ENCODE peak calls at places on chromosomes 16 and 17, in seven cellular contexts. A is NCI-H2081; E is activated naive CD8-positive, alpha-beta T cell treated with anti-CD3 and anti-CD28 coated beads for 36 hours; K is right atrium auricular region; T is renal cortical epithelial cell; L is activated naive CD4-positive, alpha-beta T cell treated with anti-CD3 and anti-CD28 coated beads for 36 hours; I is anterior cingulate cortex. B is an unnamed sample.

GRCh38 chr16:69404275-69404805 is 18.5 kb upstream of the TERF2 start:
- DNase-seq in A (no peak), E (no peak), K (no peak), T (peak), L (no peak), I (no peak), B (peak)

GRCh38 chr17:56926704-56927103 is 12.9 kb upstream of the TRIM25 start:
- DNase-seq in A (no peak), E (no peak), K (no peak), T (no peak), L (no peak), I (no peak), B (no peak)

GRCh38 chr16:9351440-9351839 is 260.0 kb downstream of the HAPSTR1 start:
- DNase-seq in A (no peak), E (no peak), K (no peak), T (no peak), L (no peak), I (no peak), B (no peak)

GRCh38 chr17:79609616-79610150 is 1.2 kb downstream of the RBFOX3 start:
- DNase-seq in A (no peak), E (no peak), K (no peak), T (no peak), L (no peak), I (no peak), B (no peak)

GRCh38 chr17:77541995-77542394 is 401.2 kb downstream of the SEC14L1 start:
- DNase-seq in A (no peak), E (no peak), K (no peak), T (no peak), L (no peak), I (no peak), B (no peak)

GRCh38 chr16:87185983-87186382 is 131.2 kb downstream of the C16orf95 start:
- DNase-seq in A (no peak), E (no peak), K (no peak), T (no peak), L (no peak), I (no peak), B (no peak)

GRCh38 chr16:57708168-57708567 is 13.6 kb downstream of the DRC7 start:
- DNase-seq in A (no peak), E (no peak), K (no peak), T (no peak), L (no peak), I (no peak), B (no peak)

GRCh38 chr16:68035227-68035626 is 12.1 kb downstream of the DUS2 start:
- DNase-seq in A (no peak), E (no peak), K (no peak), T (no peak), L (no peak), I (no peak), B (no peak)

GRCh38 chr16:30926937-30927788 is 3.8 kb downstream of the FBXL19 start:
- DNase-seq in A (no peak), E (no peak), K (no peak), T (no peak), L (no peak), I (no peak), B (no peak)

GRCh38 chr17:39132192-39132600 is 19.2 kb downstream of the PLXDC1 start:
- DNase-seq in A (no peak), E (no peak), K (no peak), T (peak), L (no peak), I (no peak), B (peak)

GRCh38 chr17:78485416-78486168 is 91.6 kb downstream of the DNAH17 start:
- DNase-seq in A (no peak), E (no peak), K (no peak), T (no peak), L (no peak), I (no peak), B (no peak)

GRCh38 chr17:73552300-73553088 is 91.8 kb downstream of the SDK2 start:
- DNase-seq in A (no peak), E (no peak), K (no peak), T (no peak), L (no peak), I (no peak), B (no peak)

GRCh38 chr17:57916925-57917858 is 38.0 kb downstream of the CUEDC1 start:
- DNase-seq in A (no peak), E (no peak), K (no peak), T (no peak), L (peak), I (no peak), B (no peak)

GRCh38 chr17:74031314-74032080 is 172.0 kb upstream of the RPL38 start:
- DNase-seq in A (no peak), E (no peak), K (no peak), T (no peak), L (no peak), I (no peak), B (no peak)

GRCh38 chr17:27533874-27534815 is 77.9 kb downstream of the KSR1 start:
- DNase-seq in A (no peak), E (no peak), K (no peak), T (peak), L (no peak), I (no peak), B (peak)

GRCh38 chr17:65902165-65902564 is 289.8 kb downstream of the CEP112 start:
- DNase-seq in A (peak), E (no peak), K (no peak), T (no peak), L (no peak), I (no peak), B (no peak)

GRCh38 chr16:73068546-73069401 is 20.8 kb upstream of the ZFHX3 start:
- DNase-seq in A (no peak), E (no peak), K (peak), T (peak), L (no peak), I (no peak), B (peak)

GRCh38 chr16:55834044-55834443 is 1.1 kb upstream of the CES1 start:
- DNase-seq in A (no peak), E (no peak), K (no peak), T (no peak), L (no peak), I (no peak), B (no peak)

GRCh38 chr16:68490829-68491575 is 42.7 kb upstream of the SMPD3 start:
- DNase-seq in A (peak), E (no peak), K (no peak), T (peak), L (peak), I (no peak), B (peak)

GRCh38 chr16:68370921-68371651 is 60.3 kb downstream of the PRMT7 start:
- DNase-seq in A (no peak), E (peak), K (no peak), T (no peak), L (peak), I (no peak), B (no peak)

GRCh38 chr17:71399649-71400048 is 721.2 kb upstream of the SOX9 start:
- DNase-seq in A (no peak), E (no peak), K (no peak), T (no peak), L (no peak), I (no peak), B (no peak)

GRCh38 chr16:85947511-85948509 is 48.8 kb downstream of the IRF8 start:
- DNase-seq in A (no peak), E (peak), K (no peak), T (no peak), L (peak), I (no peak), B (no peak)

GRCh38 chr16:12091569-12092346 is 115.2 kb downstream of the SNX29 start:
- DNase-seq in A (no peak), E (no peak), K (no peak), T (no peak), L (no peak), I (no peak), B (no peak)

GRCh38 chr16:83066011-83066410 is 439.2 kb downstream of the CDH13 start:
- DNase-seq in A (no peak), E (no peak), K (no peak), T (no peak), L (no peak), I (no peak), B (no peak)

GRCh38 chr17:11986179-11986938 is 10.9 kb downstream of the ZNF18 start:
- DNase-seq in A (no peak), E (no peak), K (no peak), T (no peak), L (no peak), I (no peak), B (peak)

GRCh38 chr16:70740919-70741778 is 55.3 kb upstream of the MTSS2 start:
- DNase-seq in A (no peak), E (peak), K (no peak), T (peak), L (peak), I (no peak), B (peak)

GRCh38 chr17:43599835-43600234 is 53.7 kb upstream of the ETV4 start:
- DNase-seq in A (no peak), E (no peak), K (no peak), T (peak), L (no peak), I (no peak), B (peak)

GRCh38 chr17:43714338-43715149 is 44.0 kb downstream of the SOST start:
- DNase-seq in A (no peak), E (no peak), K (no peak), T (peak), L (no peak), I (no peak), B (peak)

GRCh38 chr16:15650019-15650697 is at the start of gene NDE1:
- DNase-seq in A (peak), E (peak), K (peak), T (peak), L (peak), I (peak), B (peak)

GRCh38 chr17:40316571-40317344 is 7.8 kb downstream of the RARA start:
- DNase-seq in A (no peak), E (no peak), K (peak), T (no peak), L (no peak), I (no peak), B (peak)

GRCh38 chr16:49467540-49468372 is 94.2 kb downstream of the C16orf78 start:
- DNase-seq in A (no peak), E (no peak), K (peak), T (no peak), L (no peak), I (no peak), B (no peak)

GRCh38 chr16:81583893-81584705 is 139.5 kb downstream of the CMIP start:
- DNase-seq in A (no peak), E (no peak), K (no peak), T (no peak), L (no peak), I (no peak), B (peak)

GRCh38 chr17:28475151-28475900 is 1.9 kb downstream of the SLC13A2 start:
- DNase-seq in A (no peak), E (no peak), K (no peak), T (no peak), L (peak), I (no peak), B (no peak)

GRCh38 chr16:590165-590874 is 454 bp downstream of the RAB40C start:
- DNase-seq in A (no peak), E (no peak), K (no peak), T (no peak), L (peak), I (no peak), B (peak)

GRCh38 chr16:69858196-69859104 is 92.7 kb upstream of the CLEC18A start:
- DNase-seq in A (no peak), E (no peak), K (no peak), T (peak), L (no peak), I (no peak), B (no peak)

GRCh38 chr16:58048914-58049696 is 23.6 kb downstream of the MMP15 start:
- DNase-seq in A (no peak), E (no peak), K (no peak), T (no peak), L (no peak), I (no peak), B (no peak)